ENCODE peak calls at places on chromosomes 2 and 18, in four cellular contexts. O is IMR-90, H is psoas muscle, C is body of pancreas. E is an unnamed sample. For H3K4me1, the result is how much of the 10 kb centered on the place peaks cover.

GRCh38 chr18:21264651-21265050 is 22.6 kb downstream of the GREB1L start:
- DNase-seq in O (no peak), H (no peak), C (peak), E (no peak)

GRCh38 chr2:19580264-19580663 is 221.8 kb upstream of the OSR1 start:
- DNase-seq in O (no peak), H (no peak), C (no peak), E (no peak)

GRCh38 chr18:79381811-79382311 is 13.9 kb upstream of the NFATC1 start:
- DNase-seq in O (no peak), H (no peak), C (no peak), E (no peak)

GRCh38 chr2:102376052-102376591 is 20.5 kb downstream of the IL18R1 start:
- DNase-seq in O (peak), H (no peak), C (no peak), E (no peak)

GRCh38 chr2:220002699-220003098 is 375.3 kb downstream of the SLC4A3 start:
- DNase-seq in O (no peak), H (no peak), C (no peak), E (no peak)

GRCh38 chr2:150606380-150607060 is 119.1 kb upstream of the RND3 start:
- DNase-seq in O (peak), H (no peak), C (no peak), E (peak)

GRCh38 chr2:73268831-73269685 is 15.2 kb downstream of the FBXO41 start:
- DNase-seq in O (peak), H (no peak), C (peak), E (no peak)

GRCh38 chr2:217662984-217663602 is 339.7 kb downstream of the TNS1 start:
- DNase-seq in O (peak), H (no peak), C (no peak), E (no peak)

GRCh38 chr18:24063121-24063731 is 48.7 kb downstream of the TTC39C start:
- DNase-seq in O (peak), H (no peak), C (no peak), E (no peak)

GRCh38 chr2:211899871-211900482 is 638.6 kb downstream of the ERBB4 start:
- DNase-seq in O (no peak), H (no peak), C (no peak), E (no peak)

GRCh38 chr2:29113891-29114321 is 1.3 kb upstream of the CLIP4 start:
- DNase-seq in O (peak), H (peak), C (peak), E (peak)

GRCh38 chr2:54038835-54039234 is 68.0 kb upstream of the PSME4 start:
- DNase-seq in O (no peak), H (no peak), C (no peak), E (no peak)

GRCh38 chr2:13201924-13202323 is 485.2 kb downstream of the TRIB2 start:
- DNase-seq in O (no peak), H (no peak), C (no peak), E (peak)

GRCh38 chr2:190343500-190344274 is at the start of gene INPP1:
- DNase-seq in O (peak), H (peak), C (peak), E (no peak)

GRCh38 chr2:165563468-165564225 is 94.1 kb downstream of the CSRNP3 start:
- DNase-seq in O (no peak), H (no peak), C (no peak), E (no peak)

GRCh38 chr18:21444465-21445023 is 156.0 kb downstream of the ESCO1 start:
- DNase-seq in O (peak), H (no peak), C (peak), E (peak)

GRCh38 chr2:113324684-113325160 is 46.0 kb upstream of the PAX8 start:
- DNase-seq in O (peak), H (peak), C (peak), E (no peak)

GRCh38 chr2:241879326-241879725 is 9.8 kb downstream of the RTP5 start:
- DNase-seq in O (no peak), H (peak), C (no peak), E (no peak)

GRCh38 chr2:36698978-36699377 is 2.5 kb downstream of the VIT start:
- DNase-seq in O (no peak), H (peak), C (no peak), E (no peak)

GRCh38 chr2:38658613-38659012 is 7.3 kb upstream of the GALM start:
- DNase-seq in O (no peak), H (no peak), C (no peak), E (no peak)

GRCh38 chr18:323253-323622 is 55.4 kb upstream of the THOC1 start:
- DNase-seq in O (peak), H (no peak), C (no peak), E (no peak)

GRCh38 chr2:101273045-101273444 is 20.4 kb downstream of the CNOT11 start:
- DNase-seq in O (no peak), H (no peak), C (no peak), E (no peak)

GRCh38 chr2:88897718-88898117 is 206.2 kb downstream of the RPIA start:
- DNase-seq in O (no peak), H (no peak), C (no peak), E (no peak)

GRCh38 chr2:100199421-100199820 is 57.0 kb upstream of the AFF3 start:
- DNase-seq in O (no peak), H (no peak), C (no peak), E (no peak)

GRCh38 chr2:211157856-211158463 is 601.6 kb downstream of the CPS1 start:
- DNase-seq in O (peak), H (peak), C (peak), E (no peak)

GRCh38 chr2:241563981-241564595 is 5.5 kb downstream of the BOK start:
- DNase-seq in O (no peak), H (no peak), C (no peak), E (no peak)

GRCh38 chr2:134375935-134376334 is 122.1 kb downstream of the MGAT5 start:
- DNase-seq in O (peak), H (no peak), C (peak), E (no peak)

GRCh38 chr2:58734365-58734764 is 493.2 kb upstream of the FANCL start:
- DNase-seq in O (peak), H (no peak), C (peak), E (peak)

GRCh38 chr18:55479656-55480420 is 108.2 kb downstream of the TCF4 start:
- DNase-seq in O (no peak), H (no peak), C (no peak), E (no peak)

DNA sequence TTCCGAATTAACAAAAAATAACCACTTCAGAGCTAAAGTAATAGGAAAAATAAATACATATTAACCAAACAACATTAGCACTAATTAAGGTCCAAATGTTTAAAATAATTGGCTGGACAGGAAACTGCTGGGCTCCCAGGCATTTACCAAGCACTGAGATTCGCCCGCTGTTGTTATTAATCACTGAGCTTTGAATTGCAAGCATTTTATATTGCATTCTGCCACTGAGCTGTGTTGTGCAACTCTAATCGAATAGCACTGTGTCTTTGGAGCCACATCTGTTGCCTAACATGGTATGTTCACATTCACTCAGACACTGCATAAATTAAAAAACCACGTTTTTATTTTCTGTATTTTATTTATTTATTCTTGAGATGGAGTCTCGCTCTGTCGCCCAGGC is 88.9 kb downstream of the SOWAHC start:
- DNase-seq in O (no peak), H (no peak), C (no peak), E (peak)
- H3K4me1 ChIP-seq in O (under half), H (under half), C (under half), E (under half)

GRCh38 chr18:48776641-48777025 is 174.1 kb downstream of the SMAD7 start:
- DNase-seq in O (no peak), H (no peak), C (no peak), E (no peak)

GRCh38 chr18:48777737-48778111 is 173.0 kb downstream of the SMAD7 start:
- DNase-seq in O (no peak), H (no peak), C (no peak), E (no peak)

GRCh38 chr18:48778344-48779011 is 172.3 kb downstream of the SMAD7 start:
- DNase-seq in O (no peak), H (peak), C (no peak), E (no peak)

GRCh38 chr18:48776161-48776555 is 174.6 kb downstream of the SMAD7 start:
- DNase-seq in O (no peak), H (no peak), C (no peak), E (no peak)

DNA sequence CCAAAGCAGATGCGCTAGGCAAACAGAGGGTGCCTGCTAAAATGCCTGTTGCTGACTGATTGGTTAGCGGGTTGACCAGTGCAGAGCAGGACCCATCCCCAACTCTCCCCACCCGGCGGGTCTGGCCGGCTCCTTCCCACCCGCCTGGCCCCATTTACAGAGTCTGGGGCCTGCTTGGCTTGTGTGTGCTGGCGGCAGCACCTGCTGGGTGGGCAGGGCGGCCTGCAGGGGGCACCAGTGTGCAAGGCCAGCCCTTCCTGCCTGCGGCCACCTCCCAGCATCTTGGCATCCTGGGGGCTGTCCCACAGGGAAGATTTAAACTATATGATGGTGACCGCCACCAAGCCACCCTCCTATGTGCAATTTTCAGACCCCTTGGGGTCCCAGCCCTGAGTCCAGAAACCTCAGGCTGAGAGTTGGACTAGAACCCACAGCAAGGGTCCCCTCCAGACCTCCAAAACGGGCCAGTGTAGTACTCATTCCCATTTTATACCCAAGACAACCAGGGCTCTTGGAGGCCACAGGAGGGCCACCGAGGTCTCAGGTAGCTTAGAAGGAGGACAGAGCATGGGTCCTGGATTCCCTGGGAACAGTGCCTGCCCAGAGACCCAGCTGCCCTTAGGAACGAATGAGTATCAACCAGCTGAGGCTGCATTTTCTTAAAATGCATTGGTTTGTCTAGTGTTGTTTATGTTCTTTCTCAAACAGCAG is 173.6 kb downstream of the SMAD7 start:
- DNase-seq in O (peak), H (peak), C (peak), E (no peak)
- H3K27ac ChIP-seq in O (no peak), H (no peak), C (no peak), E (no peak)

GRCh38 chr18:47754311-47755101 is 176.0 kb downstream of the SMAD2 start:
- DNase-seq in O (no peak), H (no peak), C (no peak), E (no peak)

GRCh38 chr18:47755102-47755456 is 175.4 kb downstream of the SMAD2 start:
- DNase-seq in O (no peak), H (no peak), C (no peak), E (no peak)

GRCh38 chr18:47752796-47753645 is 177.4 kb downstream of the SMAD2 start:
- DNase-seq in O (no peak), H (no peak), C (no peak), E (no peak)

GRCh38 chr18:47756364-47757016 is 174.0 kb downstream of the SMAD2 start:
- DNase-seq in O (peak), H (peak), C (peak), E (peak)

DNA sequence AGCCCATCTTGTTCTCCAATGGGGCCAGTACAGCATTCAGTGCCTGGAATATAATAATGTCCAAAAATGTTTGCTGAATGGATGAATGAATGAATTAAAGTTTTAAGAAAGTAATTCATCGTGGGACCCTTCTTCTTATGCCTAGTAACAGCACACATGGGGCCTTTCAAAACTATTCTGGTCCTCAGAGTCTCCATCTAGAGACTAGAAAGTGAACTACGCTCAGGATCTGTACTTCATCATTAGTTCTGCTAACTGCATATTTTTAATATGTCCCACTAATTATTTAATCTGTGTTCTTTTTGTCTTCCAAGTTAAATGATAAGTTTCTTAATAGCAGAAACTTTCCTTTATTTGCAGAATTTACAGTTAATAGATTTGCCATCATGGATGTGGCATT is 172.5 kb downstream of the SMAD2 start:
- DNase-seq in O (no peak), H (no peak), C (no peak), E (no peak)
- TF ChIP-seq CTCF in O (peak), H (peak), C (no peak), E (peak)

GRCh38 chr18:3265564-3266033 is 3.7 kb downstream of the MYL12B start:
- DNase-seq in O (peak), H (no peak), C (no peak), E (no peak)
- H3K4me1 ChIP-seq in O (under half), H (half or more), C (half or more), E (half or more)

GRCh38 chr18:12749136-12749535 is 46.3 kb downstream of the PSMG2 start:
- DNase-seq in O (no peak), H (no peak), C (no peak), E (no peak)
- H3K27ac ChIP-seq in O (peak), H (no peak), C (no peak), E (no peak)

GRCh38 chr2:64525323-64525625 is 1.1 kb downstream of the AFTPH start:
- DNase-seq in O (peak), H (no peak), C (no peak), E (peak)

GRCh38 chr2:64526034-64526433 is 1.9 kb downstream of the AFTPH start:
- DNase-seq in O (no peak), H (no peak), C (no peak), E (no peak)

GRCh38 chr2:64522843-64523428 is 1.2 kb upstream of the AFTPH start:
- DNase-seq in O (peak), H (peak), C (peak), E (peak)

GRCh38 chr2:64524604-64525322 is 635 bp downstream of the AFTPH start:
- DNase-seq in O (peak), H (peak), C (peak), E (no peak)

GRCh38 chr2:64523667-64524603 is at the start of gene AFTPH:
- DNase-seq in O (peak), H (peak), C (peak), E (peak)
- TF ChIP-seq CTCF in O (no peak), H (peak), C (no peak), E (no peak)